ENCODE peak calls at places on chromosomes 1 and 21, in ten cellular contexts. One of them, this sample, is unnamed.

GRCh38 chr1:66239834-66240233 is 294.1 kb upstream of the SGIP1 start:
- DNase-seq in SK-N-MC: no peak
- DNase-seq in epithelial cell of proximal tubule: no peak
- DNase-seq in neural progenitor cell: peak
- DNase-seq in AG04450: no peak
- DNase-seq in naive thymus-derived CD4-positive, alpha-beta T cell: no peak
- DNase-seq in OCI-LY7: peak
- DNase-seq in left ventricle myocardium inferior: no peak
- DNase-seq in AG10803: peak
- DNase-seq in fibroblast of lung: peak
- DNase-seq in this sample: no peak

GRCh38 chr1:233549917-233550316 is 64.0 kb upstream of the KCNK1 start:
- DNase-seq in neural progenitor cell: no peak
- DNase-seq in fibroblast of lung: no peak
- DNase-seq in OCI-LY7: no peak
- DNase-seq in SK-N-MC: no peak
- DNase-seq in epithelial cell of proximal tubule: no peak
- DNase-seq in AG04450: no peak
- DNase-seq in AG10803: no peak
- DNase-seq in left ventricle myocardium inferior: no peak
- DNase-seq in naive thymus-derived CD4-positive, alpha-beta T cell: no peak
- DNase-seq in this sample: no peak

GRCh38 chr1:45205910-45206721 is at the start of gene ZSWIM5:
- DNase-seq in naive thymus-derived CD4-positive, alpha-beta T cell: peak
- DNase-seq in OCI-LY7: peak
- DNase-seq in AG10803: peak
- DNase-seq in neural progenitor cell: peak
- DNase-seq in fibroblast of lung: peak
- DNase-seq in left ventricle myocardium inferior: peak
- DNase-seq in epithelial cell of proximal tubule: no peak
- DNase-seq in SK-N-MC: no peak
- DNase-seq in AG04450: peak
- DNase-seq in this sample: no peak

GRCh38 chr1:43866201-43866600 is 67.4 kb upstream of the ARTN start:
- DNase-seq in OCI-LY7: no peak
- DNase-seq in epithelial cell of proximal tubule: no peak
- DNase-seq in naive thymus-derived CD4-positive, alpha-beta T cell: no peak
- DNase-seq in AG10803: no peak
- DNase-seq in neural progenitor cell: no peak
- DNase-seq in left ventricle myocardium inferior: no peak
- DNase-seq in SK-N-MC: no peak
- DNase-seq in fibroblast of lung: no peak
- DNase-seq in AG04450: no peak
- DNase-seq in this sample: no peak

GRCh38 chr1:2300851-2301606 is 72.9 kb downstream of the SKI start:
- DNase-seq in OCI-LY7: peak
- DNase-seq in left ventricle myocardium inferior: peak
- DNase-seq in naive thymus-derived CD4-positive, alpha-beta T cell: peak
- DNase-seq in AG04450: no peak
- DNase-seq in epithelial cell of proximal tubule: no peak
- DNase-seq in AG10803: no peak
- DNase-seq in SK-N-MC: peak
- DNase-seq in fibroblast of lung: peak
- DNase-seq in neural progenitor cell: no peak
- DNase-seq in this sample: no peak

GRCh38 chr1:53578358-53578757 is 119.2 kb downstream of the DMRTB1 start:
- DNase-seq in SK-N-MC: no peak
- DNase-seq in OCI-LY7: no peak
- DNase-seq in AG04450: no peak
- DNase-seq in AG10803: no peak
- DNase-seq in fibroblast of lung: peak
- DNase-seq in epithelial cell of proximal tubule: no peak
- DNase-seq in neural progenitor cell: no peak
- DNase-seq in left ventricle myocardium inferior: no peak
- DNase-seq in naive thymus-derived CD4-positive, alpha-beta T cell: no peak
- DNase-seq in this sample: no peak

GRCh38 chr1:8463144-8463927 is 145.4 kb downstream of the SLC45A1 start:
- DNase-seq in naive thymus-derived CD4-positive, alpha-beta T cell: peak
- DNase-seq in SK-N-MC: peak
- DNase-seq in neural progenitor cell: no peak
- DNase-seq in epithelial cell of proximal tubule: no peak
- DNase-seq in left ventricle myocardium inferior: no peak
- DNase-seq in AG04450: peak
- DNase-seq in AG10803: peak
- DNase-seq in OCI-LY7: peak
- DNase-seq in fibroblast of lung: peak
- DNase-seq in this sample: peak

GRCh38 chr1:215185067-215185620 is 102.6 kb downstream of the KCNK2 start:
- DNase-seq in naive thymus-derived CD4-positive, alpha-beta T cell: no peak
- DNase-seq in AG10803: peak
- DNase-seq in AG04450: no peak
- DNase-seq in fibroblast of lung: no peak
- DNase-seq in SK-N-MC: no peak
- DNase-seq in OCI-LY7: no peak
- DNase-seq in neural progenitor cell: no peak
- DNase-seq in epithelial cell of proximal tubule: no peak
- DNase-seq in left ventricle myocardium inferior: no peak
- DNase-seq in this sample: no peak

GRCh38 chr1:53369761-53370160 is 41.9 kb upstream of the LRP8 start:
- DNase-seq in AG04450: no peak
- DNase-seq in epithelial cell of proximal tubule: no peak
- DNase-seq in naive thymus-derived CD4-positive, alpha-beta T cell: no peak
- DNase-seq in SK-N-MC: no peak
- DNase-seq in fibroblast of lung: no peak
- DNase-seq in AG10803: no peak
- DNase-seq in neural progenitor cell: no peak
- DNase-seq in left ventricle myocardium inferior: no peak
- DNase-seq in OCI-LY7: no peak
- DNase-seq in this sample: no peak

GRCh38 chr1:43853161-43853921 is 80.3 kb upstream of the ARTN start:
- DNase-seq in epithelial cell of proximal tubule: no peak
- DNase-seq in left ventricle myocardium inferior: peak
- DNase-seq in SK-N-MC: peak
- DNase-seq in OCI-LY7: peak
- DNase-seq in fibroblast of lung: peak
- DNase-seq in AG10803: peak
- DNase-seq in neural progenitor cell: no peak
- DNase-seq in AG04450: no peak
- DNase-seq in naive thymus-derived CD4-positive, alpha-beta T cell: no peak
- DNase-seq in this sample: no peak

GRCh38 chr1:185936641-185937040 is 202.4 kb downstream of the HMCN1 start:
- DNase-seq in AG10803: no peak
- DNase-seq in neural progenitor cell: no peak
- DNase-seq in epithelial cell of proximal tubule: no peak
- DNase-seq in left ventricle myocardium inferior: no peak
- DNase-seq in fibroblast of lung: no peak
- DNase-seq in AG04450: no peak
- DNase-seq in OCI-LY7: no peak
- DNase-seq in naive thymus-derived CD4-positive, alpha-beta T cell: no peak
- DNase-seq in SK-N-MC: no peak
- DNase-seq in this sample: no peak

GRCh38 chr21:30439975-30440374 is at the start of gene KRTAP15-1:
- DNase-seq in SK-N-MC: no peak
- DNase-seq in fibroblast of lung: no peak
- DNase-seq in epithelial cell of proximal tubule: no peak
- DNase-seq in OCI-LY7: no peak
- DNase-seq in neural progenitor cell: no peak
- DNase-seq in AG10803: no peak
- DNase-seq in left ventricle myocardium inferior: no peak
- DNase-seq in AG04450: no peak
- DNase-seq in naive thymus-derived CD4-positive, alpha-beta T cell: no peak
- DNase-seq in this sample: no peak

GRCh38 chr1:58076258-58076657 is 470.3 kb downstream of the OMA1 start:
- DNase-seq in neural progenitor cell: no peak
- DNase-seq in AG04450: no peak
- DNase-seq in fibroblast of lung: no peak
- DNase-seq in naive thymus-derived CD4-positive, alpha-beta T cell: no peak
- DNase-seq in epithelial cell of proximal tubule: no peak
- DNase-seq in left ventricle myocardium inferior: no peak
- DNase-seq in OCI-LY7: no peak
- DNase-seq in AG10803: no peak
- DNase-seq in SK-N-MC: no peak
- DNase-seq in this sample: no peak

GRCh38 chr1:208080396-208081276 is 163.5 kb downstream of the PLXNA2 start:
- DNase-seq in OCI-LY7: no peak
- DNase-seq in epithelial cell of proximal tubule: no peak
- DNase-seq in left ventricle myocardium inferior: no peak
- DNase-seq in AG10803: no peak
- DNase-seq in neural progenitor cell: no peak
- DNase-seq in SK-N-MC: no peak
- DNase-seq in fibroblast of lung: no peak
- DNase-seq in AG04450: no peak
- DNase-seq in naive thymus-derived CD4-positive, alpha-beta T cell: no peak
- DNase-seq in this sample: no peak

GRCh38 chr1:231778009-231778719 is 151.6 kb downstream of the DISC1 start:
- DNase-seq in naive thymus-derived CD4-positive, alpha-beta T cell: no peak
- DNase-seq in epithelial cell of proximal tubule: no peak
- DNase-seq in left ventricle myocardium inferior: peak
- DNase-seq in SK-N-MC: no peak
- DNase-seq in fibroblast of lung: peak
- DNase-seq in neural progenitor cell: no peak
- DNase-seq in OCI-LY7: no peak
- DNase-seq in AG10803: peak
- DNase-seq in AG04450: no peak
- DNase-seq in this sample: no peak

GRCh38 chr1:179231923-179232322 is 2.4 kb upstream of the ABL2 start:
- DNase-seq in SK-N-MC: no peak
- DNase-seq in neural progenitor cell: no peak
- DNase-seq in naive thymus-derived CD4-positive, alpha-beta T cell: no peak
- DNase-seq in left ventricle myocardium inferior: no peak
- DNase-seq in OCI-LY7: no peak
- DNase-seq in epithelial cell of proximal tubule: no peak
- DNase-seq in fibroblast of lung: peak
- DNase-seq in AG04450: no peak
- DNase-seq in AG10803: peak
- DNase-seq in this sample: no peak

GRCh38 chr21:34613679-34614442 is 1.1 kb downstream of the RCAN1 start:
- DNase-seq in naive thymus-derived CD4-positive, alpha-beta T cell: no peak
- DNase-seq in epithelial cell of proximal tubule: no peak
- DNase-seq in neural progenitor cell: peak
- DNase-seq in AG04450: no peak
- DNase-seq in left ventricle myocardium inferior: no peak
- DNase-seq in fibroblast of lung: peak
- DNase-seq in AG10803: peak
- DNase-seq in OCI-LY7: no peak
- DNase-seq in SK-N-MC: no peak
- DNase-seq in this sample: no peak
- H3K4me3 ChIP-seq in naive thymus-derived CD4-positive, alpha-beta T cell: peak
- H3K4me3 ChIP-seq in epithelial cell of proximal tubule: peak
- H3K4me3 ChIP-seq in neural progenitor cell: peak
- H3K4me3 ChIP-seq in AG04450: peak
- H3K4me3 ChIP-seq in left ventricle myocardium inferior: peak
- H3K4me3 ChIP-seq in fibroblast of lung: peak
- H3K4me3 ChIP-seq in AG10803: peak
- H3K4me3 ChIP-seq in OCI-LY7: peak
- H3K4me3 ChIP-seq in SK-N-MC: peak
- H3K4me3 ChIP-seq in this sample: peak

DNA sequence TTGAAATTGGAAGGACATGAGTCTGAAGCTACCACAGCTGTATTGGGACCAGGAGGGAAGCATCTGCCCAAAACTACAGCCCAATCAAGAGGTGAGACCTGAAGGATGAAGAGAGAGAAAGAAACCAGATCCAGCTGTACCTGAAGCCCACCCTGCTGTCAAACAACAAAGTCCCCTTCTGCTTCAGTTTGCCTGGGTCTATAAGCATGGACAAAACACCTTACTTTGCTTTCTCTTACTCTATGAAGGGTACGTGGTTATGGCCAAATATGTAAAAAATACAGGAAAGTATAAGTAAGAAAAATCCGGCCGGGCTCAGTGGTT is 26.4 kb downstream of the TOMM20 start:
- DNase-seq in epithelial cell of proximal tubule: no peak
- DNase-seq in AG10803: no peak
- DNase-seq in naive thymus-derived CD4-positive, alpha-beta T cell: no peak
- DNase-seq in neural progenitor cell: no peak
- DNase-seq in SK-N-MC: no peak
- DNase-seq in fibroblast of lung: no peak
- DNase-seq in OCI-LY7: no peak
- DNase-seq in AG04450: no peak
- DNase-seq in left ventricle myocardium inferior: no peak
- DNase-seq in this sample: no peak
- H3K4me3 ChIP-seq in epithelial cell of proximal tubule: no peak
- H3K4me3 ChIP-seq in AG10803: no peak
- H3K4me3 ChIP-seq in naive thymus-derived CD4-positive, alpha-beta T cell: no peak
- H3K4me3 ChIP-seq in neural progenitor cell: no peak
- H3K4me3 ChIP-seq in SK-N-MC: no peak
- H3K4me3 ChIP-seq in fibroblast of lung: no peak
- H3K4me3 ChIP-seq in OCI-LY7: no peak
- H3K4me3 ChIP-seq in AG04450: no peak
- H3K4me3 ChIP-seq in left ventricle myocardium inferior: no peak
- H3K4me3 ChIP-seq in this sample: no peak

DNA sequence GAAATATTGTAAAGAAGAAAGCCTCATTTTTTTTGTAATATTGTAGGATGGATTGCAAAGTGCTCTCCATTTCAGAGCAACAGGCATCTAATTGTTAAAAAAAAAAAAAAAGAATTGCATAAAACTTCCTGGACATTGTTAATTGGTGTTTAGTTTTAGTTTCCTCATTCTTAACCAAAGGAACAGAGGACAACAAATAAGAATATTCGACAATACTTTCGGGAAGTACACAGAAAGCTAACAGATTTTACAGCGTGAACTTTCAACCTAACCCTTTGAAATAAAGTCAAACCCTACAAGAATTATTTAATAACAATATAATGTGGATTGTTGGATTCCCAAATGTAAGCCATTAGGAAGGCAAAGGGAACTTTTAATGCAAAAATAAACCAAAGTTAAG is 284.4 kb downstream of the KCNT2 start:
- DNase-seq in SK-N-MC: no peak
- DNase-seq in OCI-LY7: no peak
- DNase-seq in epithelial cell of proximal tubule: no peak
- DNase-seq in naive thymus-derived CD4-positive, alpha-beta T cell: no peak
- DNase-seq in fibroblast of lung: no peak
- DNase-seq in neural progenitor cell: no peak
- DNase-seq in AG04450: no peak
- DNase-seq in AG10803: no peak
- DNase-seq in left ventricle myocardium inferior: no peak
- DNase-seq in this sample: no peak
- H3K4me3 ChIP-seq in SK-N-MC: no peak
- H3K4me3 ChIP-seq in OCI-LY7: no peak
- H3K4me3 ChIP-seq in epithelial cell of proximal tubule: no peak
- H3K4me3 ChIP-seq in naive thymus-derived CD4-positive, alpha-beta T cell: no peak
- H3K4me3 ChIP-seq in fibroblast of lung: no peak
- H3K4me3 ChIP-seq in neural progenitor cell: no peak
- H3K4me3 ChIP-seq in AG04450: no peak
- H3K4me3 ChIP-seq in AG10803: no peak
- H3K4me3 ChIP-seq in left ventricle myocardium inferior: no peak
- H3K4me3 ChIP-seq in this sample: no peak

DNA sequence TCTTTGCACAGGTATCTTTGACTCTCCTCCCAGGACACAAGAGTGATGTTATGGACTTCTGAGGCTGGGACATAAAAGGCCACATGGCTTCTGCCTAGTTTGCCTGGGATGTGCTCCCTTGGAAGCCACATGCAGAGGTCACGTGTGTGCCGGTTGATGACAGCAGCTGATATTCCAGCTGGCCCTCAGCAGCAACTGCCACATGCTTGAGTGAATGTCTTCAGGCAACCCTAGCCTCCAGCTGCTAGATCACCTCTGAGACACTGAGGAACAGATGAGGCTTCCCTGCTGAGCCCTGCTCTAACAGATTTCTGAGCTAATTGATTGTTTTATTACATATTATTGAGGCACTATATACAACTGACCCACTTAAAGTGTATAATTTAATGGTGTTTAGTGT is 11.6 kb upstream of the AKR7A3 start:
- DNase-seq in neural progenitor cell: no peak
- DNase-seq in OCI-LY7: no peak
- DNase-seq in naive thymus-derived CD4-positive, alpha-beta T cell: no peak
- DNase-seq in epithelial cell of proximal tubule: no peak
- DNase-seq in SK-N-MC: no peak
- DNase-seq in fibroblast of lung: no peak
- DNase-seq in AG04450: no peak
- DNase-seq in left ventricle myocardium inferior: no peak
- DNase-seq in AG10803: no peak
- DNase-seq in this sample: no peak
- H3K4me3 ChIP-seq in neural progenitor cell: no peak
- H3K4me3 ChIP-seq in OCI-LY7: no peak
- H3K4me3 ChIP-seq in naive thymus-derived CD4-positive, alpha-beta T cell: no peak
- H3K4me3 ChIP-seq in epithelial cell of proximal tubule: no peak
- H3K4me3 ChIP-seq in SK-N-MC: no peak
- H3K4me3 ChIP-seq in fibroblast of lung: no peak
- H3K4me3 ChIP-seq in AG04450: no peak
- H3K4me3 ChIP-seq in left ventricle myocardium inferior: no peak
- H3K4me3 ChIP-seq in AG10803: no peak
- H3K4me3 ChIP-seq in this sample: no peak